ENCODE peak calls at places on chromosomes 16 and 17, in ten cellular contexts. D is body of pancreas, R is uterus, O is cardiac fibroblast, X is left ventricle myocardium inferior, Q is AG09309, U is retinal pigment epithelial cell, I is AG04449, S is stomach, T is esophagus squamous epithelium. E is an unnamed sample.

GRCh38 chr16:66207139-66207863 is 159.2 kb upstream of the CDH5 start:
- DNase-seq in Q (no peak), X (no peak), I (no peak), U (no peak), R (no peak), O (peak), S (no peak), D (no peak), T (no peak), E (no peak)

GRCh38 chr16:88306860-88307545 is 75.8 kb upstream of the ZNF469 start:
- DNase-seq in D (no peak), S (no peak), R (peak), X (peak), T (no peak), U (no peak), I (peak), O (peak), Q (peak), E (peak)

GRCh38 chr16:27314161-27314723 is 468 bp downstream of the IL4R start:
- DNase-seq in I (peak), X (peak), Q (peak), R (peak), S (peak), T (no peak), O (peak), D (peak), U (no peak), E (peak)

GRCh38 chr17:59804910-59805381 is 87.8 kb downstream of the TUBD1 start:
- DNase-seq in X (no peak), O (peak), T (no peak), D (no peak), R (no peak), S (no peak), U (no peak), I (no peak), Q (no peak), E (no peak)

GRCh38 chr17:40325156-40326013 is 16.4 kb downstream of the RARA start:
- DNase-seq in I (no peak), R (no peak), O (no peak), S (no peak), Q (no peak), U (no peak), T (no peak), X (peak), D (no peak), E (no peak)

GRCh38 chr17:19728114-19728495 is 11.7 kb upstream of the SLC47A2 start:
- DNase-seq in U (no peak), Q (peak), O (peak), R (peak), I (peak), S (peak), D (peak), X (peak), T (no peak), E (no peak)

GRCh38 chr17:43562679-43563146 is 16.6 kb upstream of the ETV4 start:
- DNase-seq in D (no peak), I (no peak), X (no peak), S (no peak), O (no peak), T (no peak), U (no peak), Q (no peak), R (peak), E (no peak)

GRCh38 chr16:6510261-6510660 is 822.4 kb upstream of the RBFOX1 start:
- DNase-seq in X (no peak), O (no peak), T (no peak), D (no peak), R (no peak), U (no peak), S (no peak), Q (no peak), I (no peak), E (no peak)

GRCh38 chr16:11583889-11584565 is 2.7 kb downstream of the LITAF start:
- DNase-seq in I (no peak), O (no peak), T (no peak), R (no peak), D (no peak), X (peak), S (peak), U (no peak), Q (no peak), E (no peak)

GRCh38 chr17:4393806-4394205 is 27.3 kb upstream of the UBE2G1 start:
- DNase-seq in O (no peak), X (no peak), R (no peak), S (no peak), D (no peak), T (no peak), Q (no peak), I (no peak), U (no peak), E (no peak)

GRCh38 chr17:64174686-64175456 is 44.9 kb upstream of the ERN1 start:
- DNase-seq in R (no peak), X (no peak), O (peak), Q (no peak), D (no peak), I (no peak), U (peak), T (no peak), S (no peak), E (peak)

GRCh38 chr17:40910441-40910841 is 25.4 kb upstream of the KRT20 start:
- DNase-seq in D (no peak), I (peak), U (no peak), S (no peak), O (peak), Q (peak), X (no peak), T (no peak), R (no peak), E (no peak)

GRCh38 chr16:56389554-56389953 is 35.8 kb downstream of the AMFR start:
- DNase-seq in R (no peak), D (no peak), I (peak), O (peak), T (no peak), U (no peak), Q (peak), S (no peak), X (no peak), E (peak)

GRCh38 chr17:27938864-27939263 is 45.7 kb upstream of the LYRM9 start:
- DNase-seq in Q (no peak), R (no peak), D (no peak), O (no peak), U (no peak), S (no peak), X (no peak), I (no peak), T (no peak), E (no peak)

GRCh38 chr16:2842340-2843000 is 12.4 kb downstream of the ZG16B start:
- DNase-seq in O (peak), S (peak), T (no peak), I (no peak), Q (no peak), D (peak), U (no peak), X (peak), R (no peak), E (no peak)

GRCh38 chr17:12996357-12996756 is 21.5 kb downstream of the ELAC2 start:
- DNase-seq in D (no peak), S (no peak), I (no peak), X (no peak), Q (no peak), O (no peak), U (no peak), T (no peak), R (no peak), E (no peak)

GRCh38 chr16:55868980-55869379 is 6.2 kb downstream of the CES5A start:
- DNase-seq in U (no peak), T (no peak), X (no peak), O (no peak), D (no peak), Q (no peak), R (no peak), I (no peak), S (no peak), E (no peak)

GRCh38 chr17:79944251-79944812 is 91.3 kb downstream of the TBC1D16 start:
- DNase-seq in X (peak), S (no peak), I (no peak), D (peak), O (no peak), R (no peak), U (no peak), Q (no peak), T (no peak), E (no peak)

GRCh38 chr16:59214455-59214854 is 480.3 kb upstream of the GOT2 start:
- DNase-seq in U (no peak), T (no peak), S (no peak), Q (no peak), R (no peak), X (no peak), O (no peak), I (no peak), D (no peak), E (no peak)

GRCh38 chr16:89505204-89506112 is 2.7 kb upstream of the SPG7 start:
- DNase-seq in O (peak), I (no peak), Q (no peak), R (peak), U (peak), X (peak), T (peak), D (peak), S (peak), E (peak)

GRCh38 chr17:82489117-82489516 is 30.4 kb upstream of the FOXK2 start:
- DNase-seq in Q (no peak), R (no peak), O (peak), T (no peak), S (no peak), I (no peak), D (no peak), U (no peak), X (peak), E (no peak)

GRCh38 chr16:57952909-57953308 is 18.0 kb downstream of the CNGB1 start:
- DNase-seq in D (no peak), U (no peak), X (no peak), R (no peak), S (no peak), T (no peak), O (no peak), Q (no peak), I (no peak), E (no peak)

GRCh38 chr16:81560979-81561657 is 116.5 kb downstream of the CMIP start:
- DNase-seq in O (peak), U (no peak), S (no peak), T (no peak), R (no peak), I (no peak), Q (no peak), X (no peak), D (no peak), E (peak)

GRCh38 chr17:12024332-12024731 is 3.7 kb downstream of the MAP2K4 start:
- DNase-seq in I (no peak), T (no peak), O (peak), Q (no peak), R (no peak), D (no peak), S (no peak), X (no peak), U (peak), E (peak)

GRCh38 chr16:60811051-60811608 is 1225.1 kb downstream of the CDH8 start:
- DNase-seq in O (no peak), T (no peak), D (no peak), I (no peak), X (no peak), S (no peak), U (no peak), Q (no peak), R (no peak), E (no peak)

GRCh38 chr17:59304811-59305210 is 26.6 kb upstream of the YPEL2 start:
- DNase-seq in D (no peak), R (no peak), X (no peak), S (no peak), I (no peak), O (no peak), Q (no peak), U (no peak), T (no peak), E (no peak)

GRCh38 chr16:49352923-49353322 is 20.7 kb upstream of the C16orf78 start:
- DNase-seq in U (no peak), I (no peak), Q (no peak), X (no peak), D (no peak), R (no peak), S (no peak), O (peak), T (no peak), E (no peak)

GRCh38 chr16:81616321-81617020 is 162.6 kb upstream of the PLCG2 start:
- DNase-seq in X (peak), I (no peak), Q (no peak), S (peak), R (peak), D (no peak), U (no peak), O (peak), T (peak), E (no peak)

GRCh38 chr17:79789943-79790804 is 6.7 kb downstream of the CBX8 start:
- DNase-seq in Q (no peak), I (no peak), O (no peak), R (no peak), T (no peak), U (no peak), X (no peak), D (no peak), S (no peak), E (no peak)

GRCh38 chr17:6323626-6324356 is 111.1 kb downstream of the AIPL1 start:
- DNase-seq in D (no peak), Q (no peak), X (no peak), T (no peak), I (no peak), R (peak), S (no peak), O (no peak), U (no peak), E (no peak)

GRCh38 chr17:31674305-31674704 is 184.7 kb downstream of the COPRS start:
- DNase-seq in U (no peak), T (no peak), O (peak), R (no peak), S (no peak), I (no peak), X (no peak), Q (no peak), D (no peak), E (no peak)

GRCh38 chr16:1075546-1075945 is 3.0 kb downstream of the SSTR5 start:
- DNase-seq in S (no peak), O (no peak), Q (no peak), T (no peak), X (no peak), D (no peak), U (no peak), R (no peak), I (no peak), E (no peak)

GRCh38 chr16:1077877-1078578 is 5.5 kb downstream of the SSTR5 start:
- DNase-seq in O (no peak), R (no peak), Q (no peak), S (no peak), T (no peak), I (no peak), U (no peak), X (no peak), D (no peak), E (no peak)

GRCh38 chr16:1078579-1079021 is 6.1 kb downstream of the SSTR5 start:
- DNase-seq in I (no peak), D (peak), X (no peak), U (peak), Q (no peak), R (no peak), O (peak), T (no peak), S (peak), E (peak)

GRCh38 chr16:1079341-1079740 is 6.8 kb downstream of the SSTR5 start:
- DNase-seq in T (no peak), D (no peak), Q (no peak), S (no peak), X (no peak), I (no peak), R (no peak), U (no peak), O (no peak), E (no peak)

GRCh38 chr16:1076801-1077576 is 4.4 kb downstream of the SSTR5 start:
- DNase-seq in I (no peak), T (no peak), R (no peak), U (no peak), D (no peak), Q (no peak), X (no peak), S (no peak), O (no peak), E (no peak)
- H3K4me3 ChIP-seq in I (no peak), T (no peak), R (no peak), U (no peak), D (no peak), Q (no peak), X (no peak), S (no peak), O (no peak), E (no peak)

GRCh38 chr17:48314716-48315115 is 115.3 kb downstream of the SKAP1 start:
- DNase-seq in I (no peak), D (no peak), Q (no peak), X (no peak), S (no peak), O (no peak), R (no peak), U (peak), T (no peak), E (no peak)

GRCh38 chr17:48311324-48311723 is 118.7 kb downstream of the SKAP1 start:
- DNase-seq in D (no peak), I (no peak), U (no peak), R (no peak), S (no peak), T (no peak), O (no peak), Q (no peak), X (no peak), E (no peak)

GRCh38 chr17:48310748-48311213 is 119.2 kb downstream of the SKAP1 start:
- DNase-seq in O (no peak), Q (no peak), X (no peak), R (no peak), S (no peak), T (no peak), I (no peak), U (no peak), D (no peak), E (no peak)

GRCh38 chr17:48308591-48308990 is 121.4 kb downstream of the SKAP1 start:
- DNase-seq in D (no peak), R (no peak), U (no peak), X (no peak), Q (no peak), I (no peak), S (no peak), O (no peak), T (no peak), E (no peak)

GRCh38 chr17:48313096-48313495 is 116.9 kb downstream of the SKAP1 start:
- DNase-seq in I (no peak), S (no peak), T (no peak), Q (no peak), D (no peak), U (no peak), X (no peak), R (no peak), O (no peak), E (no peak)
- TF ChIP-seq CTCF in I (no peak), S (no peak), T (no peak), Q (no peak), D (no peak), U (no peak), X (no peak), R (no peak), O (no peak), E (no peak)

DNA sequence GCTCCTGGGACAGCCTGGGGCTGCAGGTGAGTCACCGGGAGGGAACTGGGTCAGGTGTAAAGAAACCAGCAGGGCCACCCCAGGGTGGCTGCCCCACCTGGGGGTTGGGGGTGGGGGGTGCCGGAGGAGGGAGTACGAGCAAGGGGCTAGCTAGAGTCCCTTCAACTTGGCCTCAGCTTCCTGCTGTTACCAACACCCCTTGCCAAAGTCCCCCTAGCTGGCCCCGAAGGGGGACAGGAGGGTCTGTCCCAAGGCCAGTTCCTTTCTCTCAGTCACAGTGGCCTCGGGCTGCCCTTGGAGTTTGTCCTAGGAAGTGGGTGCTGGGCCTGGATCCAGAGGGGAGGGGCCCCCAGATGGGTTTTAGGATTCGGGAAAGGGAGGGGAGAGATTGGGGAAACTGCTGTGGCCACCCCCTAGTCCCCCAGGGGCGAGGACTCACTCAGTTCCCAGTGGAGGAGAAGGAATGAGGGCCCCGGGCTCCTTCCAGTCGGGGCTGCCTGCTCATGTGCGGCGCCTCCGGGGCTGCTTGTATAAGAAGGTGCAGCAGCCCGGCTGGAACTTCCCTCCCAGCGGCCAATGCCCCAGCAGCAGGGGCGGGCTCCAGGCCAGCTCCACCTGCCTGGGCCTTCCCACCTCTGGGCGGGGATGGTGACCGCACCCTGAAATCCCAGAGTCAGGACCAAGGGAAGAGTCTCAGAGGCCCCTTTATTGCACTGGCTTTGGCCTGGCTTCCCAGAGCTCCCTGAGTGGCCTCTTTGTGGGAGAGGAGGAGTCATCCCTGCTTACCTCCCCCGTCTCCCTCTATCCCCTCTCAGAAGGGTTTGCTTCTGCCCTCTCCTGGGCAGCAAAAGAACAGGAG is 7.3 kb downstream of the ARHGAP27 start:
- DNase-seq in X (peak), S (peak), D (peak), O (peak), Q (peak), R (no peak), U (peak), I (no peak), T (no peak), E (peak)
- H3K4me3 ChIP-seq in X (peak), S (peak), D (no peak), O (no peak), Q (no peak), R (no peak), U (peak), I (no peak), T (peak), E (peak)

DNA sequence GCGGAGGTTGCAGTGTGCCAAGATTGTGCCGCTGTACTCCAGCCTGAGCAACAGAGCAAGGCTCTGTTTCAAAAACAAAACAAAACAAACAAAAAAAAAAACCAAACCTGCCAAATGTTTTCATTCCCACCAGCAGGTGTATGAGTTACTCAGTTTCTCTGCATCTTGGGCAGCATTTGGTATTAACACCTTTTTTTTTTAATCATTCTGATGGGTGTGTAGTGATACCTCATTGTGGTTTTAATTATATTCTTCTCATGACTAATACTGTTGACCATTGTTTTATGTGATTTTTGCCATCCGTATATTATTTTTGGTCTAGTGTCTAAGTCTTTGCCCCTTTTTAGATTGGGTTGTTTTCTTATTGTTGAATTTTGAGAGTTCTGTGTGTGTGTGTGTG is 15.3 kb downstream of the NFATC3 start:
- DNase-seq in U (no peak), Q (no peak), R (no peak), S (no peak), X (no peak), D (no peak), I (no peak), O (no peak), T (no peak), E (no peak)
- TF ChIP-seq CTCF in U (no peak), Q (no peak), R (no peak), S (no peak), X (no peak), D (no peak), I (no peak), O (no peak), T (no peak), E (no peak)

GRCh38 chr16:85370881-85371651 is 242.1 kb upstream of the GSE1 start:
- DNase-seq in S (peak), I (no peak), U (no peak), Q (no peak), R (no peak), O (no peak), X (no peak), T (no peak), D (no peak), E (no peak)
- H3K4me3 ChIP-seq in S (peak), I (peak), U (no peak), Q (no peak), R (no peak), O (peak), X (no peak), T (peak), D (no peak), E (no peak)

DNA sequence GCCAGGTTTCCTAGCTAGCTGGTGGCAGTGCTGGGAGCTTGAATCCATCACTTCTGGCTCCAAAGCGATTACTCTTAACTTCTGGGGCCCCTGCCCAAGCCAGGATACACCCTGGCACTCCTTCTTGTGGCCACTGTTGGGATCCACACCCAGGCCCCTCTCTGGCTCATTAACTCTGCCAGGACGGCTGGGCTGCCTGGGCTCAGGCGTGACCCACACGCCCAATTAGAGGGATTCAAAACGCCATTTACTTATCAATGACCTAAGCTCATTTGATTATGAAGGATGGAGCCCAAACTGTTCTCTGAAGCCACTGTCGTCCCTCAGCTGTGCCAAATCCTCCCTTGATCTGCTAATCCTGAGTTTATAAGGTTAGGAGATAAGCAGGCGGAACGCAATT is 79.7 kb upstream of the BRD7 start:
- DNase-seq in U (no peak), T (no peak), X (no peak), Q (no peak), I (no peak), D (no peak), O (no peak), S (no peak), R (no peak), E (no peak)
- TF ChIP-seq CTCF in U (peak), T (no peak), X (no peak), Q (no peak), I (no peak), D (no peak), O (no peak), S (no peak), R (no peak), E (peak)

E was measured in epithelial cell of proximal tubule.